ENCODE peak calls at places on chromosome 17, in four cellular contexts. O is upper lobe of right lung, Q is progenitor cell of endocrine pancreas, D is RCC 7860. F is an unnamed sample.

GRCh38 chr17:77375917-77376651 is 235.3 kb downstream of the SEC14L1 start:
- DNase-seq in Q (no peak), D (peak), O (no peak), F (no peak)

GRCh38 chr17:40538936-40539705 is 26.2 kb downstream of the CCR7 start:
- DNase-seq in Q (no peak), O (no peak), D (no peak), F (peak)

GRCh38 chr17:6580628-6581027 is 24.3 kb upstream of the PITPNM3 start:
- DNase-seq in Q (no peak), D (no peak), O (no peak), F (no peak)

GRCh38 chr17:17351901-17352781 is 49.0 kb downstream of the NT5M start:
- DNase-seq in Q (no peak), O (peak), D (no peak), F (peak)

GRCh38 chr17:60602871-60603270 is 2.9 kb downstream of the PPM1D start:
- DNase-seq in O (no peak), Q (no peak), D (no peak), F (no peak)

GRCh38 chr17:17387017-17387416 is 83.8 kb downstream of the NT5M start:
- DNase-seq in D (no peak), Q (no peak), O (no peak), F (no peak)

GRCh38 chr17:48502312-48502711 is 28.5 kb downstream of the HOXB1 start:
- DNase-seq in Q (no peak), D (no peak), O (no peak), F (no peak)

GRCh38 chr17:49858796-49859195 is 10.9 kb upstream of the TAC4 start:
- DNase-seq in O (no peak), Q (no peak), D (no peak), F (no peak)